ENCODE peak calls at places on chromosomes 1 and 21, in nine cellular contexts. N is prostate gland, M is DND-41, A is hepatocyte, Z is colonic mucosa, E is adrenal gland, I is ascending aorta, P is psoas muscle, D is IMR-90. B is an unnamed sample.

GRCh38 chr1:219387211-219387610 is 213.5 kb downstream of the LYPLAL1 start:
- DNase-seq in N (no peak), M (no peak), A (no peak), Z (no peak), E (no peak), I (no peak), P (no peak), D (no peak), B (no peak)

GRCh38 chr21:26964379-26964778 is 2.5 kb downstream of the ADAMTS5 start:
- DNase-seq in N (no peak), M (no peak), A (no peak), Z (peak; percentile 33), E (no peak), I (peak; percentile 73), P (peak; percentile 72), D (peak; percentile 15), B (no peak)

GRCh38 chr1:10764296-10764798 is 32.1 kb downstream of the CASZ1 start:
- DNase-seq in N (no peak), M (no peak), A (no peak), Z (no peak), E (no peak), I (no peak), P (no peak), D (no peak), B (no peak)

GRCh38 chr1:196409586-196409985 is 198.7 kb downstream of the KCNT2 start:
- DNase-seq in N (no peak), M (no peak), A (no peak), Z (no peak), E (no peak), I (no peak), P (no peak), D (peak; percentile 41), B (no peak)

GRCh38 chr1:212782422-212783154 is 9.0 kb downstream of the NSL1 start:
- DNase-seq in N (no peak), M (no peak), A (peak; percentile 20), Z (no peak), E (no peak), I (no peak), P (no peak), D (peak; percentile 69), B (no peak)

GRCh38 chr1:162578071-162578705 is 16.7 kb downstream of the UAP1 start:
- DNase-seq in N (no peak), M (no peak), A (no peak), Z (no peak), E (no peak), I (no peak), P (no peak), D (no peak), B (no peak)

GRCh38 chr1:154765970-154766369 is 104.1 kb downstream of the KCNN3 start:
- DNase-seq in N (no peak), M (no peak), A (peak; percentile 46), Z (no peak), E (no peak), I (peak; percentile 15), P (no peak), D (peak; percentile 34), B (peak; percentile 87)

GRCh38 chr1:1435094-1435903 is at the start of gene VWA1:
- DNase-seq in N (peak; percentile 80), M (no peak), A (peak; percentile 92), Z (peak; percentile 85), E (peak; percentile 56), I (no peak), P (peak; percentile 78), D (peak; percentile 58), B (peak; percentile 70)

GRCh38 chr1:21625390-21626190 is 43.6 kb downstream of the RAP1GAP start:
- DNase-seq in N (peak; percentile 56), M (no peak), A (no peak), Z (no peak), E (no peak), I (no peak), P (no peak), D (no peak), B (no peak)

GRCh38 chr1:28458237-28459228 is 47.3 kb upstream of the RCC1 start:
- DNase-seq in N (no peak), M (no peak), A (no peak), Z (no peak), E (no peak), I (no peak), P (no peak), D (peak; percentile 21), B (no peak)

GRCh38 chr1:1000357-1001056 is 610 bp upstream of the HES4 start:
- DNase-seq in N (peak; percentile 71), M (no peak), A (peak; percentile 93), Z (peak; percentile 82), E (peak; percentile 59), I (peak; percentile 89), P (peak; percentile 74), D (peak; percentile 89), B (peak; percentile 92)

GRCh38 chr1:183967914-183968313 is 69.6 kb downstream of the COLGALT2 start:
- DNase-seq in N (no peak), M (no peak), A (no peak), Z (no peak), E (no peak), I (no peak), P (no peak), D (no peak), B (no peak)

GRCh38 chr1:158037876-158038359 is 44.5 kb downstream of the KIRREL1 start:
- DNase-seq in N (no peak), M (no peak), A (no peak), Z (no peak), E (peak; percentile 80), I (peak; percentile 79), P (peak; percentile 51), D (peak; percentile 67), B (no peak)

GRCh38 chr1:15248238-15248637 is 1.2 kb downstream of the FHAD1 start:
- DNase-seq in N (no peak), M (no peak), A (no peak), Z (no peak), E (no peak), I (no peak), P (no peak), D (no peak), B (no peak)
- H3K4me3 ChIP-seq in N (no peak overlapping the region), M (no peak overlapping the region), A (no peak overlapping the region), Z (no peak overlapping the region), E (no peak overlapping the region), I (no peak overlapping the region), P (no peak overlapping the region), D (no peak overlapping the region), B (no peak overlapping the region)

GRCh38 chr1:152328801-152329391 is 3.9 kb upstream of the FLG start:
- DNase-seq in N (no peak), M (no peak), A (no peak), Z (no peak), E (no peak), I (no peak), P (no peak), D (no peak), B (no peak)
- H3K9me3 ChIP-seq in N (no peaks in the 10 kb centered on the region), M (no peaks in the 10 kb centered on the region), A (no peaks in the 10 kb centered on the region), Z (no peaks in the 10 kb centered on the region), E (no peaks in the 10 kb centered on the region), I (no peaks in the 10 kb centered on the region), P (no peaks in the 10 kb centered on the region), D (no peaks in the 10 kb centered on the region), B (no peaks in the 10 kb centered on the region)

DNA sequence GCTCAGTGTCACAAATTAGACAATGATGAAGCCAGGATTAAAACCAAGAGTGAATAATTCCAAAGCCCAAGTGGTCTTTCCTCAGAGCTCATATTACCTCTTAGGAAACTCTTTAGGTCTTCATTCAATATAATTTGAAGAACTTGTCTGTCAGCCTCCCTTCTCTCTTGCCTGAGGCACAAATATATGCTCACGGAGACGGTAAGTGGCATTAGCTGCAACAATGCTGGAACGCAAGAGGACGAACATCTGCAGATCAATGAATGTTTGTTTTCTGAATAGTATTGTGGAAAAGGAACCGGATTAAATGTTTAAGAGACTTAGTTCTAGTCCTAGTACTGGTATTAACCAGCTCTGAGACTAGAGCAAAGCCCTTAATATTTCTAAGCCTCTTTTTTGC is 39.7 kb upstream of the LYST start:
- DNase-seq in N (no peak), M (no peak), A (no peak), Z (no peak), E (no peak), I (no peak), P (no peak), D (no peak), B (no peak)
- TF ChIP-seq CTCF in N (no peak), M (no peak), A (no peak), Z (no peak), E (no peak), I (no peak), P (no peak), D (no peak), B (no peak)

DNA sequence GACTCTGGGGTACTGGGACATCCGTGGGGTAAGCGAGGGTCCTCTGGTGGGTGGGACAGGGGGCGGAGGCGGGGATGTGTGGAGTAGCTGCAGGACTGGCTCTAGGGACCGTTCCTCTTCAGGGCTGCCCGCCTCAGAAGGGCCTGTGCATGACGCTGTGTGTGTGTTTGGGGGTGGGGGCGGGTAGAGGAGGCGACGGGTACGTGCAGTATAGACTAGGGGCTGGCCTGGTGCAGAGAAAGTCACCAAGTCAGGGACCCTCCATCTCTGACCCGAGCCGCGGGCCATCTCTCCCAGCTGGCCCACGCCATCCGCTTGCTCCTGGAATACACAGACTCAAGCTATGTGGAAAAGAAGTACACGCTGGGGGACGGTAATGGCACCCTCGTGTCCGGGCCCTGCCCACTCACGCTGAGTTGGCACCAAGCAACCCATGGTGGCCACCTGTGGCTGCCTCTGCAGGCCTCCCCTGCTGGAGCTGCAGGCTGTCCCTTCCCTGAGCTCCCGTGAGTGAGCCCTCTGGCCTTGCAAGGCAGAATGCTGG is 342 bp downstream of the GSTM5 start:
- DNase-seq in N (no peak), M (no peak), A (no peak), Z (no peak), E (no peak), I (no peak), P (no peak), D (no peak), B (no peak)
- H3K4me3 ChIP-seq in N (peak overlapping the region; percentile 19), M (no peak overlapping the region), A (no peak overlapping the region), Z (no peak overlapping the region), E (peak overlapping the region; percentile 47), I (peak overlapping the region; percentile 6), P (peak overlapping the region; percentile 46), D (no peak overlapping the region), B (no peak overlapping the region)

GRCh38 chr1:52546852-52547251 is 6.0 kb downstream of the TUT4 start:
- DNase-seq in N (no peak), M (no peak), A (no peak), Z (no peak), E (no peak), I (no peak), P (no peak), D (no peak), B (no peak)
- H3K9me3 ChIP-seq in N (no peaks in the 10 kb centered on the region), M (peaks cover 18% of the 10 kb centered on the region), A (peaks cover 11% of the 10 kb centered on the region), Z (peaks cover 6% of the 10 kb centered on the region), E (no peaks in the 10 kb centered on the region), I (peaks cover 18% of the 10 kb centered on the region), P (peaks cover 20% of the 10 kb centered on the region), D (peaks cover 10% of the 10 kb centered on the region), B (peaks cover 6% of the 10 kb centered on the region)